ENCODE peak calls at places on chromosomes 5 and 9, in eight cellular contexts. N is dorsolateral prefrontal cortex, F is MCF 10A, S is ascending aorta, Q is A549, J is Peyer's patch, K is brain microvascular endothelial cell, G is psoas muscle. D is an unnamed sample.

GRCh38 chr5:113050606-113051391 is 74.2 kb downstream of the DCP2 start:
- DNase-seq in N (no peak), F (peak; percentile 72), S (no peak), Q (no peak), J (no peak), K (peak; percentile 65), G (no peak), D (no peak)

GRCh38 chr9:18122156-18122555 is 351.8 kb upstream of the ADAMTSL1 start:
- DNase-seq in N (no peak), F (no peak), S (no peak), Q (no peak), J (no peak), K (peak; percentile 20), G (no peak), D (no peak)

GRCh38 chr5:93304391-93304790 is 276.6 kb downstream of the NR2F1-AS1 start:
- DNase-seq in N (no peak), F (no peak), S (no peak), Q (no peak), J (no peak), K (no peak), G (no peak), D (no peak)

GRCh38 chr5:133489632-133490031 is 122.7 kb downstream of the FSTL4 start:
- DNase-seq in N (no peak), F (peak; percentile 44), S (no peak), Q (no peak), J (no peak), K (no peak), G (no peak), D (no peak)

GRCh38 chr5:132456553-132457361 is 33.8 kb downstream of the IRF1 start:
- DNase-seq in N (no peak), F (no peak), S (peak; percentile 53), Q (no peak), J (peak; percentile 50), K (no peak), G (peak; percentile 77), D (no peak)

GRCh38 chr9:89433826-89434225 is 64.1 kb downstream of the SEMA4D start:
- DNase-seq in N (peak; percentile 75), F (peak; percentile 35), S (no peak), Q (no peak), J (no peak), K (peak; percentile 57), G (peak; percentile 48), D (no peak)

GRCh38 chr5:156326718-156327259 is at the start of gene SGCD:
- DNase-seq in N (peak; percentile 59), F (peak; percentile 9), S (peak; percentile 23), Q (peak; percentile 40), J (peak; percentile 53), K (peak; percentile 26), G (peak; percentile 71), D (no peak)

GRCh38 chr5:78758169-78758839 is 109.7 kb upstream of the LHFPL2 start:
- DNase-seq in N (no peak), F (no peak), S (no peak), Q (no peak), J (no peak), K (no peak), G (no peak), D (no peak)

GRCh38 chr5:174453690-174454089 is 270.7 kb upstream of the MSX2 start:
- DNase-seq in N (no peak), F (no peak), S (no peak), Q (no peak), J (no peak), K (no peak), G (no peak), D (no peak)

GRCh38 chr5:160542281-160542680 is 120.6 kb downstream of the PTTG1 start:
- DNase-seq in N (no peak), F (peak; percentile 27), S (no peak), Q (no peak), J (no peak), K (no peak), G (no peak), D (no peak)

GRCh38 chr5:149452007-149452664 is 73.0 kb upstream of the IL17B start:
- DNase-seq in N (no peak), F (no peak), S (no peak), Q (no peak), J (peak; percentile 84), K (peak; percentile 64), G (no peak), D (no peak)

GRCh38 chr5:84450617-84451414 is 66.1 kb upstream of the EDIL3 start:
- DNase-seq in N (no peak), F (peak; percentile 9), S (no peak), Q (no peak), J (no peak), K (no peak), G (no peak), D (no peak)

GRCh38 chr5:31889131-31889561 is 250.2 kb downstream of the PDZD2 start:
- DNase-seq in N (no peak), F (no peak), S (no peak), Q (no peak), J (no peak), K (no peak), G (no peak), D (no peak)

GRCh38 chr9:16103613-16104012 is 550.8 kb downstream of the CCDC171 start:
- DNase-seq in N (no peak), F (no peak), S (no peak), Q (no peak), J (no peak), K (no peak), G (peak; percentile 33), D (no peak)

GRCh38 chr9:102779341-102779740 is 215.8 kb upstream of the CYLC2 start:
- DNase-seq in N (no peak), F (peak; percentile 2), S (no peak), Q (no peak), J (no peak), K (no peak), G (no peak), D (no peak)

GRCh38 chr9:78682206-78682605 is 385.3 kb downstream of the PSAT1 start:
- DNase-seq in N (no peak), F (no peak), S (no peak), Q (no peak), J (no peak), K (no peak), G (no peak), D (no peak)

GRCh38 chr5:96408276-96408777 is 24.7 kb downstream of the PCSK1 start:
- DNase-seq in N (peak; percentile 30), F (peak; percentile 98), S (no peak), Q (peak; percentile 23), J (no peak), K (peak; percentile 84), G (no peak), D (no peak)

GRCh38 chr9:82763631-82764030 is 299.3 kb downstream of the RASEF start:
- DNase-seq in N (no peak), F (no peak), S (no peak), Q (no peak), J (no peak), K (no peak), G (no peak), D (no peak)

GRCh38 chr5:107476783-107477182 is 194.0 kb downstream of the EFNA5 start:
- DNase-seq in N (no peak), F (peak; percentile 60), S (no peak), Q (no peak), J (no peak), K (peak; percentile 74), G (no peak), D (no peak)

GRCh38 chr5:83715316-83716060 is 5.2 kb downstream of the HAPLN1 start:
- DNase-seq in N (no peak), F (peak; percentile 22), S (no peak), Q (no peak), J (no peak), K (no peak), G (no peak), D (no peak)

GRCh38 chr5:23072179-23072578 is 219.0 kb upstream of the CDH12 start:
- DNase-seq in N (no peak), F (no peak), S (no peak), Q (no peak), J (no peak), K (no peak), G (no peak), D (no peak)

DNA sequence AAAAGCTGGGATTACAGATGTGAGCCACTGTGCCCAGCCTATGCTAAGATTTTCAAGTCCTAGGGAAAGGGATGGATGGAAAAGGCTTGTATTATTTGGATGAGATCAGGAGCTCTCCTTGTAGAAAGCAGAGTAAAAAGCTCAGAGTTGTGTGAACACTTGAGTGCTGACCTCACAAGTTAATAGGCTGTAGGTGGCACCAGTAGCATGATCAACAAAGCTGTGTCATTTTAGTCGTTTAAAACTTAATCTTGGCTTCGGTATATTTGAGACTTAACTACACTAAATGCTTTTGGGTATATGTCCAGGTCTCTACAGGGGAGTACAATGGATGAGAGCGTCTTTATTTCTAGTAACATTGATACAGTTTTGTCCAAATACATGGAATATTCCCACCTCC is 264.2 kb downstream of the TMEM38B start:
- DNase-seq in N (no peak), F (no peak), S (no peak), Q (no peak), J (no peak), K (no peak), G (no peak), D (no peak)
- TF ChIP-seq CTCF in N (peak; percentile 25), F (no peak), S (no peak), Q (no peak), J (no peak), K (no peak), G (no peak), D (no peak)

GRCh38 chr5:151093476-151093889 is 12.6 kb upstream of the TNIP1 start:
- DNase-seq in N (no peak), F (peak; percentile 98), S (no peak), Q (no peak), J (no peak), K (peak; percentile 90), G (no peak), D (no peak)
- TF ChIP-seq CTCF in N (no peak), F (no peak), S (no peak), Q (no peak), J (no peak), K (peak; percentile 30), G (no peak), D (no peak)

DNA sequence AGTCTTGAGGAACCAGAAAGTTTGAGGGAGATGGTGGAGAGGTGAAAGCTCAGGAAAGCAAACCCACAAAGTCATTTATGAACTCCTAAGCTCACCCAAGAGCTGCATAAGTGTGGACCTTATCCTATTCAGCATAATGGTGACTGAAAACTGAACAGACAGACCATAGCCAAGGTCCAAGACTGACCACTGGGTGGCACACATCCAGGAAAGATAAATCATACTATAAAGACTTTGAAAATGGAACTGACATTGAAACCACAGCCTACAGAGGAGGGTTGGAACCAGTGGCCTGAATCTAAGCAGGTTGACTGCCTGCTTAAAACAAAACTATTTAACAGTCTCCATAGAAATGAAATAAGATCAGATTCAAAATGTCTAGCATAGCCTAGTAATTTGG is 121.1 kb upstream of the RGS7BP start:
- DNase-seq in N (no peak), F (peak; percentile 60), S (no peak), Q (no peak), J (no peak), K (peak; percentile 60), G (no peak), D (no peak)
- TF ChIP-seq CTCF in N (no peak), F (no peak), S (no peak), Q (no peak), J (no peak), K (peak; percentile 71), G (no peak), D (no peak)

DNA sequence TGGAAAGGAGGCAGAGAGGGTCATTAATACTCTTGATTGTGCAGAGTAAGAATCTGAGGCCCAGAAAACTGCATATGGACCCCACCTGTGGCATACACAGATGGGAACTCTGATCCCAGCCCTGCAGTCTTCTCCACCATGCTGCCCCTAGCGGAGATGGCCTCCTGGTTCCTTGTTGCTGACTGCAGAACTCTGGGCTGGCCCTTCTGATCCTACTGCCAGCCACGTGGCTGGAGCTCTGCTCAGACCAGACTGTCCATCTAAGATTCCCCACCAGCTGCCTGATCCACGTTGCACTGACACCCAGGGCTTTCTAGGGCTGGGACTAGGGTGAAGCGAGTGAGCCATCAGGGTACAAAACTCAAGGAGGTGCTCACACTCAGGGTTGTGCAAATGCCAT is 245.7 kb upstream of the NR4A3 start:
- DNase-seq in N (no peak), F (no peak), S (no peak), Q (no peak), J (no peak), K (no peak), G (no peak), D (no peak)
- TF ChIP-seq CTCF in N (no peak), F (no peak), S (no peak), Q (no peak), J (no peak), K (no peak), G (no peak), D (no peak)